ENCODE peak calls at places on chromosomes 7 and 10, in six cellular contexts. V, I, H, K, R and W are unnamed samples.

GRCh38 chr7:81887098-81887497 is 117.3 kb upstream of the HGF start:
- DNase-seq in V (no peak), I (no peak), H (no peak), K (no peak), R (peak; percentile 11), W (no peak)

GRCh38 chr10:132102071-132102716 is 36.4 kb downstream of the JAKMIP3 start:
- DNase-seq in V (no peak), I (no peak), H (no peak), K (no peak), R (no peak), W (no peak)

GRCh38 chr10:59588791-59589190 is 120.9 kb downstream of the SLC16A9 start:
- DNase-seq in V (no peak), I (no peak), H (no peak), K (no peak), R (no peak), W (no peak)

GRCh38 chr7:7793921-7794320 is 75.5 kb upstream of the RPA3 start:
- DNase-seq in V (no peak), I (no peak), H (no peak), K (no peak), R (peak; percentile 13), W (no peak)

GRCh38 chr7:596071-596818 is 76.6 kb upstream of the PDGFA start:
- DNase-seq in V (no peak), I (no peak), H (no peak), K (no peak), R (no peak), W (no peak)

GRCh38 chr7:142461437-142461836 is 203.6 kb upstream of the PRSS58 start:
- DNase-seq in V (no peak), I (no peak), H (no peak), K (no peak), R (peak; percentile 86), W (no peak)

GRCh38 chr10:51590802-51591201 is 108.6 kb downstream of the CSTF2T start:
- DNase-seq in V (no peak), I (no peak), H (no peak), K (no peak), R (no peak), W (no peak)

GRCh38 chr7:27211084-27211446 is 11.2 kb upstream of the HOXA13 start:
- DNase-seq in V (no peak), I (no peak), H (no peak), K (no peak), R (no peak), W (no peak)

GRCh38 chr10:75105576-75106197 is 5.8 kb upstream of the SAMD8 start:
- DNase-seq in V (no peak), I (no peak), H (no peak), K (peak; percentile 48), R (no peak), W (no peak)

GRCh38 chr7:36387437-36388345 is 2.0 kb upstream of the ANLN start:
- DNase-seq in V (no peak), I (no peak), H (no peak), K (no peak), R (no peak), W (no peak)

GRCh38 chr10:63798599-63799498 is 277.6 kb downstream of the REEP3 start:
- DNase-seq in V (peak; percentile 32), I (peak; percentile 33), H (no peak), K (peak; percentile 85), R (peak; percentile 93), W (no peak)
- TF ChIP-seq CTCF in V (no peak), I (no peak), H (no peak), K (peak; percentile 20), R (peak; percentile 40), W (no peak)

GRCh38 chr10:72218756-72219155 is 2.7 kb upstream of the ASCC1 start:
- DNase-seq in V (no peak), I (no peak), H (no peak), K (peak; percentile 10), R (no peak), W (no peak)

GRCh38 chr10:72218329-72218728 is 2.3 kb upstream of the ASCC1 start:
- DNase-seq in V (no peak), I (no peak), H (no peak), K (no peak), R (no peak), W (no peak)

GRCh38 chr10:72220637-72221036 is 4.6 kb upstream of the ASCC1 start:
- DNase-seq in V (no peak), I (no peak), H (no peak), K (no peak), R (no peak), W (no peak)

GRCh38 chr10:72219229-72219814 is 3.2 kb upstream of the ASCC1 start:
- DNase-seq in V (no peak), I (no peak), H (no peak), K (peak; percentile 48), R (no peak), W (no peak)

DNA sequence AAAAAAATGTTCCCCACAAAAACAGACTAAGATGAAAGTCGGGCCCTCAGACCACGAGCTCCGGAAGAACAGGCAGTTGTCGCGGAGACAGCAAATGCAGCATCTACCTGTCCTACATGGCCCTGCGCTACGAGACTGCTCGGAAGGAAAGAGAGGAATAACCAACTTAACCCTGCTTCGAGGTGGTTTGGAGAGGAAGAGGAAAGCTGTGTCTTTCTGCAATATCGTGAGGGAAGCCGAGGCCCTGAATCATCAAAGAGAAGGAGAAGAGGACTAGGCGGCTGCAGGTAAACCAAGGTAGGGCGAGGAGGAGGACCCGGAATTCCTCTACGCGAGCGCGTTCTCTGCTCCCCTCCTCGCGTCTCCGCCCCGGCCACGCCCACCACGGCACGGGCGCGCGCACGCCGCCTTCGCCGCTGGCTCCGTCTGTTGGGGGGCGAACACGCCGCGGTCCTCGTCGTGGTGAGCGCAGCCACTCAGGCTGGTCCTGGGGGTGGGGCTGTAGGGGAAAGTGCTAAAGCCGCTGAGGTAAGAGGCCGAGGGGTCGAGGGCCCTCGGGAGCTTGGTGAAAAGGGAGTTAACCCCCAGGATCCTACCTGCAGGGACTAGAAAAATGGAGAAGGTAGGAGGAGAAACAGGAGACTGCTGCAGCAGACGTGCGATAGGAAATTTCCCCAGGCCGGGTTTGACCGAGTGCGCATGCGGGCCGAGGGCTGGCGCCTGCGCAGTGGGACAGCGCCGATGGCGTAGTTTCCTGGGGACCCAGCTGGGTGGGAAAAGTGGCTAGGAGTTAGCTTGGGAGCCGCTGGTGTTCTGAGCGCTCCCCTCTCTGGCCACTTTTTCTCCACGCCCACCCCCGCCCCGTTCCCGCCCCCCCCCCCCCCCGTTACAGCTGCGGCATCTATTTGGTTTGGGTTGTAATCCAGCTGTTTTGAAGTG is at the start of the genes ANAPC16 and ASCC1:
- DNase-seq in V (peak; percentile 89), I (peak; percentile 94), H (peak; percentile 89), K (peak; percentile 96), R (peak; percentile 96), W (peak; percentile 65)
- TF ChIP-seq CTCF in V (no peak), I (no peak), H (no peak), K (no peak), R (no peak), W (no peak)

DNA sequence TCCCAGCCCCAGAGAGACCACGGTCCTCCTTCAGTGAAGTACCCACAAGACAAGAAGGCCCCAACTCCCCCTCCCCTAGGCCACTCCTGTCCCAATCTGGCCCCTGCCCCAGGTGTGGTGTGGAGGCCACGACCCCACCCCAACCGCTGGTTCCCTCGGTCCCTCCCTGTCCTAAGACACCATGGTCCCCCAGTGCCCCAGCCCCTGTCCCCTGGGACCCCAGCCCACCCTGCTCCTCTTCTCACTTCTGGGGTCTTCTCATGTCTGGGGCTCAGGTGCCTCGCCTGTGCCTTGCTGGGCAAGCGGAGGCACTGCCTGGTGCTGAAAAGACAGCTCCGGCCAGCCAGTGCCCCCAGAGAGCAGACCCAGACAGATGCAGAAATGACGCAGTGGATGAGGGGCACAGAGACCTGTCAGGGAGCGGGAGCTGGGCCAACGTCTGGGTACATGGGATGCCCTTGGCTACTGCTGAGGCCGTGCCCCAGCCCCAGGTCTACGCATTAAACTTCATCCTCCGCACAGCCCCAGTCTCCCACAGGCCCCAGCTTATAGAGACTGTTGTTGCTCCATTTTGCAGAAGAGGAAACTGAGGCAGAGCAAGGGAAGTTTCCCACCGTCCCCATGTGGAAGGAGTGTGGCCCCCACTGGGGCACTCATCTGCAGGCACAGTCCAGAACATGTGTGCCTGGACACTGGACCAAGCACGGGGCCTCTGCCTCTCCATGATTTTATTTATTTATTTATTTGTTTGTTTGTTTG is 14.8 kb downstream of the GRIFIN start:
- DNase-seq in V (no peak), I (no peak), H (no peak), K (no peak), R (no peak), W (no peak)
- TF ChIP-seq CTCF in V (no peak), I (no peak), H (no peak), K (no peak), R (no peak), W (no peak)

GRCh38 chr10:113960617-113961260 is 82.9 kb upstream of the ADRB1 start:
- DNase-seq in V (no peak), I (peak; percentile 83), H (peak; percentile 17), K (no peak), R (no peak), W (no peak)
- TF ChIP-seq CTCF in V (no peak), I (no peak), H (no peak), K (no peak), R (no peak), W (no peak)

GRCh38 chr10:89466599-89467035 is 52.2 kb downstream of the IFIT5 start:
- DNase-seq in V (no peak), I (no peak), H (no peak), K (no peak), R (peak; percentile 82), W (no peak)
- TF ChIP-seq CTCF in V (peak; percentile 12), I (peak; percentile 12), H (peak; percentile 26), K (peak; percentile 16), R (peak; percentile 81), W (no peak)

GRCh38 chr7:65975814-65976445 is 6.1 kb downstream of the GUSB start:
- DNase-seq in V (no peak), I (no peak), H (no peak), K (peak; percentile 19), R (no peak), W (no peak)
- TF ChIP-seq CTCF in V (no peak), I (no peak), H (no peak), K (no peak), R (no peak), W (no peak)

DNA sequence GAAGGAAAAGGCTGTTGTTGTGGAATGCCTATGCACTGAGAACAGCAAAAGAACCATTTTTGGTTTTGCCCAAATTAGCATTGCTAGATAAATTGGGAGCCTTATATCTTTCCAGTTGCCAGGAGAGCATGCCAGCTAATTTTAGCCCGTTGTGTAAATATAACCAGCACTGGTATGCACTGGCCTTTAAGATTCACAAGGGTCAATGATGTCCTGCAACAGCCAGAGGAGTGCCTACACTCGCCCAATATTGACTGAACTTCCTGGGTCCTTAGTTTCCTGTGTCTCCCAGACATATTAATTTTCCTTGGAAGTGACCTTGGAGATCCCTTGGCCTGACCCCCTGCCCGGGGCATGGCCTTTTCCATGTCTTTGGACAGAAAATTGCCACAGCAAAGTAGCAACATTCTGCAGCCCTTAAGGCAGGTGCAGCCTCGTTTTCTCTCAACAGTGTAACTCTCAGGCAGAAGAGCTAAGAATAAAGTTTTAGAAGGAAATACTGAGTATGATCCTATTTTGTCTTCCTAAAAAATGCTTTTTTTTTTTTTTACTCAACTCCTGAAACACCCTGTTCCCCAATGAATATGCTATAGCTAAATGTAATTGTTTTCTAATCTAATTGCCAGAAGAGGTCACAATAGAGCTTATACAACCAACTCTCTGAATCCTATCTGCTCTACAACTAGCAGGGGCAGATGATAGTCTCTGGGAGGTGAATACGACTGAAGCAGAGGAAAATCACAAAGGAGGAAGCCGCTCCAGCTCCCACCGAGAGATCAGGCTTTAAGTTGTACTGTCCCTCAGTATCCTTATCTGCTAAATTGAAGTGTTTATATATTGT is 131.9 kb upstream of the PCGF5 start:
- DNase-seq in V (no peak), I (no peak), H (peak; percentile 40), K (no peak), R (peak; percentile 63), W (no peak)
- TF ChIP-seq CTCF in V (no peak), I (no peak), H (peak; percentile 39), K (no peak), R (peak; percentile 33), W (no peak)

GRCh38 chr7:151481650-151482505 is 37.8 kb downstream of the RHEB start:
- DNase-seq in V (no peak), I (no peak), H (no peak), K (no peak), R (no peak), W (no peak)
- TF ChIP-seq CTCF in V (no peak), I (no peak), H (no peak), K (no peak), R (no peak), W (no peak)